ENCODE peak calls at places on chromosomes 11 and 22, in five cellular contexts. X is EL, K is heart right ventricle, I is RCC 7860, D is left ventricle myocardium superior. A is an unnamed sample.

GRCh38 chr11:128803440-128803839 is 63.7 kb downstream of the KCNJ1 start:
- DNase-seq in I (no peak), D (no peak), X (no peak), K (no peak), A (no peak)

GRCh38 chr11:16773981-16774710 is 35.7 kb downstream of the C11orf58 start:
- DNase-seq in X (no peak), K (no peak), I (no peak), D (no peak), A (peak)

GRCh38 chr22:17770180-17771077 is 3.8 kb downstream of the BID start:
- DNase-seq in I (no peak), K (no peak), X (no peak), D (no peak), A (peak)

GRCh38 chr22:38088723-38089473 is 4.9 kb upstream of the SLC16A8 start:
- DNase-seq in D (no peak), X (peak), I (no peak), K (no peak), A (no peak)

GRCh38 chr11:68314886-68315580 is 2.6 kb downstream of the LRP5 start:
- DNase-seq in X (peak), K (peak), D (no peak), I (peak), A (no peak)

GRCh38 chr22:21014202-21015050 is 539 bp upstream of the P2RX6 start:
- DNase-seq in X (peak), K (peak), I (peak), D (peak), A (peak)

GRCh38 chr11:61129608-61130523 is 27.6 kb downstream of the CD5 start:
- DNase-seq in I (peak), X (peak), K (peak), D (peak), A (peak)

GRCh38 chr22:27880778-27881394 is 38.2 kb downstream of the PITPNB start:
- DNase-seq in I (peak), X (peak), D (no peak), K (peak), A (no peak)

GRCh38 chr22:46471901-46472721 is 65.3 kb downstream of the CELSR1 start:
- DNase-seq in K (no peak), X (no peak), I (peak), D (no peak), A (no peak)

GRCh38 chr22:46788426-46789168 is 26.1 kb downstream of the TBC1D22A start:
- DNase-seq in K (no peak), X (no peak), I (no peak), D (no peak), A (no peak)

GRCh38 chr11:15038963-15039362 is 34.4 kb upstream of the CALCB start:
- DNase-seq in D (no peak), X (peak), K (no peak), I (no peak), A (no peak)

GRCh38 chr22:27107824-27108223 is 450.4 kb downstream of the MIAT start:
- DNase-seq in X (peak), D (peak), I (peak), K (peak), A (no peak)

GRCh38 chr22:28674121-28674563 is 5.5 kb downstream of the TTC28 start:
- DNase-seq in I (peak), K (no peak), D (no peak), X (peak), A (no peak)

GRCh38 chr11:30522825-30523224 is 63.3 kb downstream of the MPPED2 start:
- DNase-seq in X (no peak), K (no peak), D (no peak), I (no peak), A (no peak)

GRCh38 chr22:22085702-22086500 is 103.3 kb upstream of the TOP3B start:
- DNase-seq in X (peak), K (no peak), I (peak), D (no peak), A (no peak)

GRCh38 chr11:88414385-88414861 is 76.9 kb upstream of the CTSC start:
- DNase-seq in X (peak), I (no peak), K (peak), D (no peak), A (no peak)

GRCh38 chr11:17528181-17528691 is 16.0 kb downstream of the USH1C start:
- DNase-seq in I (peak), D (peak), X (peak), K (peak), A (no peak)

GRCh38 chr11:68987211-68987610 is 6.4 kb upstream of the MRGPRD start:
- DNase-seq in D (no peak), X (no peak), K (no peak), I (no peak), A (no peak)

GRCh38 chr11:43493431-43493830 is 134.7 kb downstream of the TTC17 start:
- DNase-seq in I (no peak), X (no peak), K (no peak), D (no peak), A (no peak)

GRCh38 chr11:133843454-133843987 is 1.8 kb downstream of the SPATA19 start:
- DNase-seq in K (no peak), I (no peak), D (no peak), X (no peak), A (no peak)

GRCh38 chr11:43907028-43907966 is 26.7 kb downstream of the ALKBH3 start:
- DNase-seq in X (no peak), D (no peak), I (no peak), K (no peak), A (no peak)

GRCh38 chr11:97683733-97684132 is 1293.9 kb downstream of the JRKL start:
- DNase-seq in K (no peak), D (no peak), X (no peak), I (no peak), A (no peak)

GRCh38 chr11:36507824-36508489 is 2.1 kb downstream of the TRAF6 start:
- DNase-seq in K (no peak), D (no peak), X (no peak), I (no peak), A (no peak)

GRCh38 chr22:35915477-35916013 is 113.1 kb downstream of the RBFOX2 start:
- DNase-seq in D (no peak), X (peak), I (no peak), K (no peak), A (no peak)

GRCh38 chr11:102179366-102179765 is 69.1 kb downstream of the YAP1 start:
- DNase-seq in K (no peak), X (no peak), I (no peak), D (no peak), A (no peak)